ENCODE peak calls at places on chromosomes 13 and 19, in five cellular contexts. One of them, this sample, is unnamed.

GRCh38 chr13:80133631-80134083 is 207.3 kb downstream of the SPRY2 start:
- DNase-seq in foreskin fibroblast: no peak
- DNase-seq in pulmonary artery endothelial cell: no peak
- DNase-seq in fibroblast of lung: no peak
- DNase-seq in activated CD4-positive, alpha-beta T cell treated with anti-CD3 and anti-CD28 coated beads for 24 hours: no peak
- DNase-seq in this sample: no peak

GRCh38 chr13:92494915-92495314 is 731.7 kb upstream of the GPC6 start:
- DNase-seq in fibroblast of lung: no peak
- DNase-seq in foreskin fibroblast: no peak
- DNase-seq in activated CD4-positive, alpha-beta T cell treated with anti-CD3 and anti-CD28 coated beads for 24 hours: no peak
- DNase-seq in pulmonary artery endothelial cell: no peak
- DNase-seq in this sample: no peak

GRCh38 chr13:79227418-79227817 is 178.6 kb downstream of the RBM26 start:
- DNase-seq in foreskin fibroblast: no peak
- DNase-seq in activated CD4-positive, alpha-beta T cell treated with anti-CD3 and anti-CD28 coated beads for 24 hours: no peak
- DNase-seq in fibroblast of lung: no peak
- DNase-seq in pulmonary artery endothelial cell: no peak
- DNase-seq in this sample: peak; percentile 5

GRCh38 chr19:1650627-1651009 is 1.8 kb downstream of the TCF3 start:
- DNase-seq in activated CD4-positive, alpha-beta T cell treated with anti-CD3 and anti-CD28 coated beads for 24 hours: no peak
- DNase-seq in pulmonary artery endothelial cell: no peak
- DNase-seq in fibroblast of lung: peak; percentile 16
- DNase-seq in foreskin fibroblast: peak; percentile 9
- DNase-seq in this sample: no peak

GRCh38 chr13:89988206-89988605 is 1359.3 kb upstream of the MIR17HG start:
- DNase-seq in fibroblast of lung: no peak
- DNase-seq in activated CD4-positive, alpha-beta T cell treated with anti-CD3 and anti-CD28 coated beads for 24 hours: no peak
- DNase-seq in foreskin fibroblast: no peak
- DNase-seq in pulmonary artery endothelial cell: no peak
- DNase-seq in this sample: no peak

GRCh38 chr19:40556953-40557530 is 19.6 kb upstream of the SHKBP1 start:
- DNase-seq in foreskin fibroblast: no peak
- DNase-seq in fibroblast of lung: no peak
- DNase-seq in activated CD4-positive, alpha-beta T cell treated with anti-CD3 and anti-CD28 coated beads for 24 hours: no peak
- DNase-seq in pulmonary artery endothelial cell: no peak
- DNase-seq in this sample: no peak

GRCh38 chr19:42325896-42326771 is 699 bp downstream of the MEGF8 start:
- DNase-seq in foreskin fibroblast: no peak
- DNase-seq in pulmonary artery endothelial cell: no peak
- DNase-seq in fibroblast of lung: no peak
- DNase-seq in activated CD4-positive, alpha-beta T cell treated with anti-CD3 and anti-CD28 coated beads for 24 hours: no peak
- DNase-seq in this sample: no peak

GRCh38 chr13:80952158-80952557 is 611.2 kb upstream of the SPRY2 start:
- DNase-seq in activated CD4-positive, alpha-beta T cell treated with anti-CD3 and anti-CD28 coated beads for 24 hours: no peak
- DNase-seq in fibroblast of lung: no peak
- DNase-seq in pulmonary artery endothelial cell: no peak
- DNase-seq in foreskin fibroblast: no peak
- DNase-seq in this sample: no peak

GRCh38 chr19:35717665-35718344 is at the start of gene KMT2B:
- DNase-seq in foreskin fibroblast: no peak
- DNase-seq in pulmonary artery endothelial cell: no peak
- DNase-seq in fibroblast of lung: no peak
- DNase-seq in activated CD4-positive, alpha-beta T cell treated with anti-CD3 and anti-CD28 coated beads for 24 hours: peak; percentile 92
- DNase-seq in this sample: peak; percentile 97

GRCh38 chr13:104014803-104015645 is 948.8 kb upstream of the SLC10A2 start:
- DNase-seq in pulmonary artery endothelial cell: peak; percentile 43
- DNase-seq in foreskin fibroblast: no peak
- DNase-seq in activated CD4-positive, alpha-beta T cell treated with anti-CD3 and anti-CD28 coated beads for 24 hours: no peak
- DNase-seq in fibroblast of lung: peak; percentile 76
- DNase-seq in this sample: no peak